ENCODE peak calls at places on chromosomes 5 and 9, in five cellular contexts. C, D, Z, M and T are unnamed samples.

GRCh38 chr5:83472508-83473343 is 1.2 kb downstream of the VCAN start:
- DNase-seq in Z (no peak), D (no peak), M (no peak), C (no peak), T (no peak)

GRCh38 chr9:70422371-70423043 is 8.1 kb upstream of the KLF9 start:
- DNase-seq in Z (no peak), M (no peak), C (no peak), D (no peak), T (no peak)

GRCh38 chr9:81687521-81688261 is 1.7 kb downstream of the TLE1 start:
- DNase-seq in Z (no peak), D (no peak), C (no peak), M (no peak), T (no peak)

GRCh38 chr5:133240425-133241091 is 188.7 kb downstream of the HSPA4 start:
- DNase-seq in C (no peak), D (no peak), Z (peak; percentile 99), M (peak; percentile 5), T (peak; percentile 90)

GRCh38 chr9:105154723-105155191 is 89.7 kb upstream of the SLC44A1 start:
- DNase-seq in D (no peak), Z (no peak), C (no peak), M (no peak), T (no peak)

GRCh38 chr9:128242124-128242523 is 33.7 kb downstream of the GOLGA2 start:
- DNase-seq in Z (no peak), M (no peak), C (no peak), D (no peak), T (no peak)

GRCh38 chr5:157222506-157223230 is 42.0 kb downstream of the ITK start:
- DNase-seq in D (peak; percentile 37), M (peak; percentile 44), Z (peak; percentile 60), C (peak; percentile 50), T (no peak)

GRCh38 chr5:176733586-176734262 is 76.6 kb upstream of the UNC5A start:
- DNase-seq in C (no peak), D (no peak), Z (no peak), M (no peak), T (no peak)

GRCh38 chr5:89707891-89708290 is 701.7 kb downstream of the CETN3 start:
- DNase-seq in D (no peak), C (no peak), Z (no peak), M (no peak), T (no peak)

GRCh38 chr9:128393171-128393761 is 22.1 kb downstream of the URM1 start:
- DNase-seq in Z (no peak), D (no peak), M (no peak), C (no peak), T (no peak)

GRCh38 chr5:134003064-134003956 is 1.5 kb downstream of the VDAC1 start:
- DNase-seq in M (peak; percentile 22), Z (no peak), C (no peak), D (no peak), T (no peak)

GRCh38 chr5:9498541-9499497 is 47.1 kb downstream of the SEMA5A start:
- DNase-seq in Z (peak; percentile 28), C (no peak), D (no peak), M (no peak), T (no peak)

GRCh38 chr9:95852059-95853032 is 23.1 kb upstream of the ERCC6L2 start:
- DNase-seq in M (no peak), Z (peak; percentile 6), D (no peak), C (no peak), T (no peak)

GRCh38 chr5:74631088-74631960 is 9.2 kb downstream of the ENC1 start:
- DNase-seq in C (peak; percentile 17), M (no peak), Z (no peak), D (no peak), T (no peak)

GRCh38 chr5:104635216-104635615 is 1072.6 kb upstream of the NUDT12 start:
- DNase-seq in Z (peak; percentile 43), C (no peak), M (no peak), D (no peak), T (no peak)